ENCODE peak calls at places on chromosomes 13 and 19, in six cellular contexts. N is AG09309, S is fibroblast of the aortic adventitia, H is Caco-2, C is tibial nerve, K is AG04450. J is an unnamed sample.

GRCh38 chr19:5667751-5668271 is 12.5 kb downstream of the MICOS13 start:
- DNase-seq in N (no peak), S (no peak), H (peak), C (no peak), K (no peak), J (no peak)

GRCh38 chr19:53898680-53899341 is 10.3 kb upstream of the CACNG7 start:
- DNase-seq in N (no peak), S (no peak), H (no peak), C (no peak), K (no peak), J (no peak)

GRCh38 chr13:79455331-79455730 is 25.6 kb upstream of the NDFIP2 start:
- DNase-seq in N (no peak), S (peak), H (peak), C (no peak), K (no peak), J (peak)

GRCh38 chr13:76944457-76944856 is 3.9 kb upstream of the ACOD1 start:
- DNase-seq in N (no peak), S (peak), H (no peak), C (peak), K (peak), J (peak)

GRCh38 chr13:52070929-52071523 is 46.5 kb downstream of the UTP14C start:
- DNase-seq in N (peak), S (peak), H (no peak), C (no peak), K (no peak), J (peak)

GRCh38 chr19:43747557-43748204 is 7.1 kb downstream of the SMG9 start:
- DNase-seq in N (no peak), S (no peak), H (no peak), C (no peak), K (no peak), J (no peak)

GRCh38 chr19:18060472-18060871 is 26.3 kb downstream of the IL12RB1 start:
- DNase-seq in N (no peak), S (no peak), H (no peak), C (no peak), K (no peak), J (no peak)

GRCh38 chr19:17915940-17916593 is 16.7 kb upstream of the CCDC124 start:
- DNase-seq in N (no peak), S (no peak), H (peak), C (no peak), K (no peak), J (no peak)

GRCh38 chr19:49854861-49855263 is 3.9 kb downstream of the PTOV1 start:
- DNase-seq in N (no peak), S (no peak), H (no peak), C (no peak), K (no peak), J (no peak)

GRCh38 chr13:75256922-75257321 is 225.0 kb downstream of the TBC1D4 start:
- DNase-seq in N (no peak), S (no peak), H (no peak), C (no peak), K (no peak), J (peak)

GRCh38 chr19:40200352-40201099 is 9.3 kb downstream of the MAP3K10 start:
- DNase-seq in N (no peak), S (no peak), H (no peak), C (no peak), K (no peak), J (peak)

GRCh38 chr13:19845758-19846157 is 17.7 kb downstream of the ZMYM5 start:
- DNase-seq in N (peak), S (peak), H (no peak), C (no peak), K (peak), J (peak)

GRCh38 chr13:20101467-20102316 is 59.2 kb downstream of the GJA3 start:
- DNase-seq in N (no peak), S (no peak), H (no peak), C (no peak), K (no peak), J (no peak)

GRCh38 chr13:49669735-49670309 is 21.5 kb downstream of the EBPL start:
- DNase-seq in N (no peak), S (peak), H (peak), C (peak), K (peak), J (peak)

GRCh38 chr13:111176421-111176820 is 61.3 kb downstream of the ARHGEF7 start:
- DNase-seq in N (no peak), S (no peak), H (no peak), C (no peak), K (no peak), J (no peak)

GRCh38 chr13:19960673-19961015 is 2.1 kb downstream of the ZMYM2 start:
- DNase-seq in N (no peak), S (no peak), H (no peak), C (no peak), K (no peak), J (peak)

GRCh38 chr19:49117677-49118564 is 1.0 kb downstream of the C19orf73 start:
- DNase-seq in N (no peak), S (no peak), H (no peak), C (no peak), K (no peak), J (no peak)

GRCh38 chr19:991174-991931 is 7.2 kb downstream of the WDR18 start:
- DNase-seq in N (no peak), S (peak), H (peak), C (no peak), K (no peak), J (peak)

DNA sequence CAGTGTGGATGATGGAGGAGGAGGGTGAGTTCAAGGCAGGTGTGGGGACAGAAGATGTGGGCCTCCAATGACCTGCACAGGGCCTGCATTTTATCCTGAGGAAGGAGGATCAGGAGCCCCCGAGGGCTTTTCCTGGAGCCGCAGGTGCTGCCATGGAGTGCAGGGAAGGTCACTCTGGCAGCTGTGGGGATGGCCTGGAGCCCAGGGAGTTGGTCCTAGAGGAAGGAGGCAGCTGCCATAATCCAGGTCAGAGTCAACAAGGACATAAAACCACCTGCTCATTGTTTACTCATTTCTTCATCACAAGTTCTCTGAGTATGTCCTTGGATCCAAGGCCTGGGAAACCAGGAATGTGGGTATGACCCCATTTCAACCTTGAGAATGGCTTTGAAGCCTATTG is 87.2 kb downstream of the SCGB2B2 start:
- DNase-seq in N (no peak), S (no peak), H (no peak), C (no peak), K (no peak), J (no peak)
- TF ChIP-seq CTCF in N (no peak), S (no peak), H (no peak), C (no peak), K (no peak), J (no peak)

DNA sequence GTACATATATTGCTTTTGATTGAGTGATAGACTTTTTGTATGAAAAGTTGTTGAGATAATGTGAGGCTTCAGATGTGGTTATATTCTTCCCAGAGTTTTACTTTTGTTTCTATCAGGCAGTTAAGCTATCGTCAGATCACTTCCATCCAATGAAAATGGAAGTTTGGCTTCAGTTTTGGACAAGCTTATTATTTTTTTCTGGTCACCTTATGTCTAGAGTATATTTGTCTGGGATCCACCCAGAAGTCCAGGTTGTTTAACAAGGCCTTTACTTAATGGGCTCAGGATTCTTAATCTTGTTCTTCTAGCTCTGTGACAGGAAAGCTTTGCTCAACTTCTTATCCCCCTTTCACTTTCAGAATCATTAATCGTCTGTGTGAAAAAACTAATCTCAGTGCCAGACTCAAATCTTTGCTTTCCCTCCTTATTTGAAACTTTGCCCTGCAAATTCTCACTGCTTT is 150.9 kb downstream of the PDS5B start:
- DNase-seq in N (no peak), S (peak), H (no peak), C (no peak), K (no peak), J (peak)
- H3K4me3 ChIP-seq in N (no peak), S (peak), H (no peak), C (peak), K (no peak), J (peak)

DNA sequence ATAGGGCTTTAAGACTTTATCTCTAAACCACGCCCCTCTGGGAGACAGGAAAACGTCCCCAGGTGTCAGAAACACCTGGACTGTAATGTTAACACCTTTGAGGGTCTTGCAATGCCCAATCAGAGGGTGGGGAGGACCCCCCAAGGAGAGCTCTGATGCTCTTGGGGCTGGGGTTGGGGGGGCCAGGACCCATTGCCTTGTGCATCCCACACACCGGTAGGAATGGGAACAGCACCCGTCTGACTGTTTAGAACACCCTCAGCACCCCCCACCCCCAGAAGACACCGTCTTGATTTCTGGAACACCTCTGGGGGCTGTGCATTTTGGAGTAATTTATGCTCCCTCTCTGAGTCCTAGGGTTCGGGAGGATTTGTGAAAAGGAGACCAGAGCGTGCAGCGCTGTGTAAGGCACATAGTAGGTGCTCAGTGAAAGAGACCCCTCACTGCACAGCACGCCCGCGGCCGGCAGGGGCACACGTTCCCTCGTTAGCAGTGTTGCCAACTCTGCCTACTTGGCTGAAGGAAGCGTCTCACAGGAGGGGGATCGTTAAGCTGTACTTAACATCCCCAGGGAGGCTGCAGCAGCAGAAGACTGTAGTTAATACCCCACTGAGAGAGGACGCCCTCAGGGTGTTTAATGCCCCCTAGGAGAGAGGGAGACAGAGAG is 2.8 kb upstream of the ERFL start:
- DNase-seq in N (no peak), S (no peak), H (no peak), C (no peak), K (no peak), J (no peak)
- TF ChIP-seq CTCF in N (peak), S (peak), H (no peak), C (no peak), K (peak), J (peak)

GRCh38 chr19:3699741-3700241 is 477 bp downstream of the PIP5K1C start:
- DNase-seq in N (no peak), S (no peak), H (no peak), C (no peak), K (no peak), J (no peak)
- H3K4me3 ChIP-seq in N (peak), S (peak), H (peak), C (peak), K (peak), J (peak)

DNA sequence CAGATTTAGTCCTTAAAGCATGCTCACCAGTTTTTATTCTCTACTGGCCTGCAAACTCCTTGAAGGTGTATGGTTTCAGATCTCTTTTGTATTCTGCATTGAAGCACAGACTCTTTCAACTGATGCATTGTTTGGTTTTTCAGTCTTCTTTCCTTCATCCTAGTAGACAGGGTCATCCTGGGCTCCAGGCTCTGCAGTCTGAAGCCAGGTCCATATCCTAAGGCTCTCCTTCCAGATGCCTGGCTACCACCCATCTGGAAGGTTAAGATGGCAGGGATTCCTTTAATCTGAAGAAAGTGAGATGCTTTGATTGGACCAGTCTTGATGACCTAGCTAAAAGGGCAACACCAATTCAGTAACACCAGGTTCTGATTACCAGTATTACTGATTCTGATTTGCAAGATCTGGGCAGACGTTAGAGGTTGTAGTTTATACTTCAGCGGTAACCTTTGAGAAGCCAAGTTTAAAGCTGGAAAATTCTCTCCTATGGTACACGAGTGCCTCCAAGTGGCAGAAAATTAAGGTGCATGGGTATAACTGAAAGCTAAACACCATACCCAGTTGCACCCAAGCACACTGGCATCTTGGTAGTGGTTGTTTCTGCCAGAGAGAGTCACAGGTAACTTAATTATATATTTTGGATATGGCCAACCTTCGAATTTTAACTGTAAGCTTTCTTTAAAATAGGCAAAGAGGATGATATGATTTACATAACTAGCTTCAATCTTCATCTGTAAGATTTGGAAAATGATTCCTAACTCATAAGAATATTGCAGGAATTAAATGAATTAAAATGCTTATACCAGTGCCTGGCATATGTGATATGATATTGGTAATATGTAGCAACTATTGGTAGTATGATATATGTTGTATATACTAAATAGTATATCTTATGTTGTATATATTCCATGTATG is 1651.9 kb upstream of the MIR17HG start:
- DNase-seq in N (no peak), S (peak), H (peak), C (peak), K (peak), J (peak)
- TF ChIP-seq CTCF in N (peak), S (peak), H (peak), C (peak), K (peak), J (peak)

GRCh38 chr13:97328222-97328790 is 105.7 kb upstream of the RAP2A start:
- DNase-seq in N (peak), S (peak), H (peak), C (peak), K (peak), J (peak)

GRCh38 chr13:97325738-97326137 is 103.6 kb downstream of the MBNL2 start:
- DNase-seq in N (no peak), S (no peak), H (no peak), C (no peak), K (no peak), J (no peak)

GRCh38 chr13:97329331-97329730 is 104.6 kb upstream of the RAP2A start:
- DNase-seq in N (no peak), S (peak), H (no peak), C (no peak), K (no peak), J (peak)

GRCh38 chr13:97327071-97327470 is 104.9 kb downstream of the MBNL2 start:
- DNase-seq in N (no peak), S (no peak), H (no peak), C (no peak), K (no peak), J (no peak)

DNA sequence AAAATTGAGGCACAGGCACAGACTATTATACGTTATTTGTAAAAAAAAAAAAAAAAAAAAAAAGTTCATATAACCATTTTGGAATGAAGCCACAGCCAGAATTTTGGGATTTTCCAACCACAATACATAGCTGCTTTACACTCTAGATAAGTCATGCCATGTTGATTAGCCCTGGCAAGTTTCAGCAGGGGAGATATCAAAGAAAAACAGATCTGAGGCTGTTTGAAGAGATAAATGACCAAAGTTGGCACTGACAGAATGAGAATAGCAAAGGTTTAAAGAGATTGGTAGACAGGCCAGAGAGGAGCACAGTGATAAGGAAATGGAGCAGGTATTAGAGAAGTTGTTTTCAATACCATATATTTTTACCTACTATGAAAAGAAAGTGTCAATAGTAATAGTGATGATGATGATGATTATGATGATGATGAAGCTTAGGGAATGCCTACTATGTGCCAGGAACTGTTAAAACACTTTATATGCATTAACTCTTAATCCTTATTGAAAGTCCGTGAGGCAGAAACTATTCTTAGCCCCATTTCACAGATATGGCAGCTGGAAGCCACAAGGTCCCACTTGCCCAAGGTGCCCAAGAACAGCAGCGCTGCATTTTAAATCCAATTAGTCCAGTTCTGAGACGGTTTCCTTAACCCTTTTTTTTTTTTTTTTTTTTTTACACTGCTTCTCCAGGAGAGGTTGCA is 105.5 kb downstream of the MBNL2 start:
- DNase-seq in N (no peak), S (peak), H (no peak), C (no peak), K (no peak), J (no peak)
- H3K4me3 ChIP-seq in N (no peak), S (no peak), H (no peak), C (no peak), K (no peak), J (no peak)